ENCODE peak calls at places on chromosome 7, in four cellular contexts. D is HepG2, A is GM12878, R is H1. G is an unnamed sample.

GRCh38 chr7:131154380-131154779 is 173.3 kb upstream of the MKLN1 start:
- DNase-seq in D (no peak), A (no peak), R (no peak), G (no peak)

GRCh38 chr7:17325364-17325763 is 26.9 kb downstream of the AHR start:
- DNase-seq in D (no peak), A (no peak), R (no peak), G (no peak)

GRCh38 chr7:132475669-132476116 is 100.6 kb downstream of the PLXNA4 start:
- DNase-seq in D (no peak), A (no peak), R (no peak), G (peak)

GRCh38 chr7:36742911-36743775 is 18.8 kb upstream of the AOAH start:
- DNase-seq in D (no peak), A (peak), R (no peak), G (no peak)

GRCh38 chr7:128454808-128455555 is 696 bp upstream of the HILPDA start:
- DNase-seq in D (no peak), A (no peak), R (no peak), G (no peak)

GRCh38 chr7:158818325-158819213 is 10.7 kb downstream of the ESYT2 start:
- DNase-seq in D (peak), A (peak), R (peak), G (peak)

GRCh38 chr7:139720705-139721231 is 57.0 kb downstream of the HIPK2 start:
- DNase-seq in D (no peak), A (no peak), R (no peak), G (no peak)

GRCh38 chr7:26008428-26008827 is 143.6 kb upstream of the NFE2L3 start:
- DNase-seq in D (no peak), A (no peak), R (no peak), G (no peak)

GRCh38 chr7:137840183-137840779 is 6.5 kb downstream of the DGKI start:
- DNase-seq in D (no peak), A (no peak), R (no peak), G (no peak)

GRCh38 chr7:22842383-22842903 is 19.8 kb upstream of the TOMM7 start:
- DNase-seq in D (no peak), A (no peak), R (no peak), G (no peak)

GRCh38 chr7:1418505-1419309 is 40.6 kb downstream of the MICALL2 start:
- DNase-seq in D (peak), A (no peak), R (peak), G (peak)

GRCh38 chr7:27098493-27099223 is 2.9 kb upstream of the HOXA1 start:
- DNase-seq in D (no peak), A (no peak), R (no peak), G (no peak)

GRCh38 chr7:12130664-12131063 is 80.4 kb upstream of the TMEM106B start:
- DNase-seq in D (no peak), A (no peak), R (no peak), G (no peak)

GRCh38 chr7:1349351-1349761 is 109.9 kb downstream of the MICALL2 start:
- DNase-seq in D (no peak), A (no peak), R (no peak), G (no peak)

GRCh38 chr7:155340071-155340531 is 42.4 kb downstream of the INSIG1 start:
- DNase-seq in D (no peak), A (no peak), R (no peak), G (no peak)

GRCh38 chr7:141221007-141221612 is 147.2 kb downstream of the TMEM178B start:
- DNase-seq in D (no peak), A (no peak), R (no peak), G (no peak)

GRCh38 chr7:112882022-112882421 is 91.8 kb upstream of the TMEM168 start:
- DNase-seq in D (no peak), A (no peak), R (no peak), G (no peak)

GRCh38 chr7:156156734-156157408 is 344.6 kb upstream of the SHH start:
- DNase-seq in D (peak), A (no peak), R (peak), G (peak)

DNA sequence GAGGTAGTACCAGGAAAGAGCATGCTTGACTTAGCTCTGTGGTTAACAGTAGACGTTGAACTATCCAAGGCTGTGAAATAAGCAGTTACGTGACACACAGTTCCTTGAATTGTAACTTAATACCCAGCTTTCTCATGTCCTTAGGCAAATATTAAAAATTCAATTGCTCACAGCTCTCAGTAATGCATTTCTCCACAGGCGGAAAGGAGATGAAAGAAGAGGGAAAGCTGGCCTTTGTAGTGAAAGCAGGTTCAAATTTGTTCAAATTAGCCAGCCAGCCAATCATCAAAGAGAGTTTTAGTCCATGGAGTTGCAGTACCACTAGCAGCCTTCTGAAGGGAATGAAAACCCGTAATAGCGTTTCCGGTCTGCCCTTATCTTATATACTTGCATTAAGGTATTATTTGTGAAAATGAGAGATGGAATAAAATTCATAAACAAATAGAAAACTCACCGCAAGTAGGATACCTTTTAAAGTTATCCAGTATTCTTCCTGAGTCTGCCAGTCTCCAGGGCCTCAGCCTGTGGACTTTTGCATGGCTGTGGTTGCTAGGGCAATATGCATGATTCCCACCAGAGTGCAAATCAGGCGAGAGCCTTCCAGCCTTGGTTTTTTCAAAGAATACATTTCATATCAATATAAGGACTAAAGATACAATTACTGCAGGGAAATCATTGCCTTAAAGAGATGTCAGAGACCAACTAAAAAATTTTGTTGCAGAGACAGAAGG is 795.5 kb downstream of the TNS3 start:
- DNase-seq in D (no peak), A (no peak), R (no peak), G (no peak)
- TF ChIP-seq YY1 in D (no peak), A (no peak), R (no peak), G (no peak)

GRCh38 chr7:149261321-149261828 is 621 bp upstream of the ZNF783 start:
- DNase-seq in D (no peak), A (no peak), R (no peak), G (no peak)
- TF ChIP-seq SUZ12 in D (no peak), A (no peak), R (no peak), G (no peak)

GRCh38 chr7:30312186-30312585 is 27.8 kb downstream of the ZNRF2 start:
- DNase-seq in D (no peak), A (no peak), R (no peak), G (no peak)
- TF ChIP-seq YY1 in D (no peak), A (no peak), R (no peak), G (no peak)

DNA sequence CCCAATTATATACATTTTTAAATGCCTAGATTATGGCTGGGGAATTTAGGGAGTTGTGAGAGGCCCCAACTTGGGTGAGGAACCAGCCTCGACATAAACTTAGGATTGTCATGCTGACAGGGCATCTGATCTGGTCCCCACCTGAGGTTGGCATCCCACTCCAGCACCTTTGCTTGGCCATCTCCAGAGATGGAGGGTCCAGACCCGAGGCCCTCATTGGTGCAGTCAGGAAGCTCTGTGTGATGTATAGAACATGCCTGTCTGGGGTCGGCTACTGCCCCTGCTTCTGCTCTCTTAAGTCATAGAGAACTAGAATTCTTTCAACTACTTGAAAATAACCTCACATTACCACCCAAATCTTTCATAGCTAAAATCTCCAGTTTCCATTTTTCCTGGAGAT is 153.8 kb downstream of the NRF1 start:
- DNase-seq in D (no peak), A (no peak), R (no peak), G (no peak)
- TF ChIP-seq SUZ12 in D (no peak), A (no peak), R (no peak), G (no peak)

DNA sequence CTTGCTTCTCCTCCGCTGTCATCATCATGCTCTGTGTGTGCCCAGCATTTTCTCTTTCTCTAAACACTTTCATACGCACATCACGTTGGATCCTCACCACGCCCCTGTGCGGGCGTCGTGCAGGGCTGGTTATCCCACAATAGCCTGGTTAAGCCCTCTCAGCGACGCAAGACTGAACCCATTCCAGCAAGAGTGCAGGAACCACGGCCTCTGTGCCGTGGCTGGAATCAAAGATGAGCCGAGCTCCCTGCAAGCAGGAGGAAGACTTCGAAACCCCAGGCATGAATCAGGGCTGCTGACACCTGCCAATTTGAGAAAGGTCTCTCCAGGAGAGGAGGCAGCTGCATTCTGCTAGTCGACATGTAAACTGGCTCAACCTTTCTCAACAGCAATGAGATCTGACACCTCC is 74.8 kb upstream of the FOXK1 start:
- DNase-seq in D (no peak), A (no peak), R (no peak), G (no peak)
- TF ChIP-seq YY1 in D (no peak), A (no peak), R (no peak), G (no peak)

GRCh38 chr7:50824882-50825281 is 42.2 kb upstream of the GRB10 start:
- DNase-seq in D (peak), A (no peak), R (no peak), G (no peak)

GRCh38 chr7:50822716-50823115 is 40.0 kb upstream of the GRB10 start:
- DNase-seq in D (no peak), A (no peak), R (no peak), G (no peak)

GRCh38 chr7:50822110-50822509 is 39.4 kb upstream of the GRB10 start:
- DNase-seq in D (no peak), A (no peak), R (no peak), G (no peak)

GRCh38 chr7:50818324-50818723 is 35.6 kb upstream of the GRB10 start:
- DNase-seq in D (no peak), A (no peak), R (no peak), G (no peak)

GRCh38 chr7:50821457-50821977 is 38.8 kb upstream of the GRB10 start:
- DNase-seq in D (peak), A (no peak), R (no peak), G (no peak)
- TF ChIP-seq SUZ12 in D (no peak), A (no peak), R (no peak), G (no peak)

DNA sequence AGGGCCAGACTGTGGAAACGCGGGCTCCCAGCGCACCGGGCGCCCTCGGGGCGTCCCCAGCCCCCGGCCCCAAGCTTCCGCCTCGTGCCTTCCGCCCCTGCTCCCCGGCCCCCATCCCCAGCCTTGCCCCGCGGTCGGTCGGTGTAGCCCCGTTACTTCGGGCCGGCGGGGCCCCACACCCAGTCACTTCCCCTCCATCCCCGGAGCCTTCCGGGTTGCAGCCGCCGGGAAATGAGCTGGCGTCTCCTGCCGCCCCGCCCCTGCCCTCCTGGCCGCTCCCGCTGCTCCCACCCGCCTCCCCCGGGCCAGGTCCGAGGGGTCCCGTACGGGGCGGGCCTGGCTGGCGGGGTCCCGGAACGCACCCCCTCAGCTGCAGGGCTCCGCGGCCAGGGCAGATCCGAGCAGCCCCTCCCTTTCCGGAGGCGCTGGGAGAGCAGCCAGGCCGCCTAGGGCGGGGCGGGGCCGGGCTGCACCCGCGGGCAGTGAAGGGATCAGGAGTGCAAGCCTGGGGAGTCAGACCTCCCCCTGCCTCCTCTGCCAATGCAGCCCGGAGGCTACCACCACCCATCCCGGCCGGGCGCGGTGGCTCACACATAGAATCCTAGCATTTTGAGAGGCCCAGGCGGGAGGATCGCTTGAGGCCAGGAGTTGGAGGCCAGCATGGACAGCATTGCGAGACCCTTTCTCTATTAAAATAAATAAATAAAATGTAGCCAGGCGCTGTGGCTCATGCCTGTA is 709 bp downstream of the ARPC1B start:
- DNase-seq in D (peak), A (no peak), R (no peak), G (no peak)
- TF ChIP-seq YY1 in D (peak), A (no peak), R (no peak), G (no peak)

DNA sequence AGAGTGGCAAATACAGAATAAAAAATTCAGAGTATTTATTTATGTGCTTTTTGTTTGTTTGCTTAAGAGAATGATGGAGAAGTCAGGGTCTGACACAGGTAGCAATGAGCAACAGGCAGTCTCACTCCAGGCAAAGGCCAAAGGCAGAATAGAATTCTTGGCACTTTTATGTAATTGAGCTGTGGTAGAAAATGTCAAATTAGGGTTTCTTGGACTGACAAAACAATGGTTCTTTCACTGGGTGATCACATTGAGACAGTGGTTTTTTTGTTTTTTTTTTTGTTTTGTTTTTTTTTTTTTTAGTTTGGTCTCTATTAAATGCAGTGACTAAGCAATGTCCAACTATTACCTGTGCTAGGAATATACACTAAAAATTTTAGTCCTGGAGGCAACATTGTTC is 27.4 kb downstream of the POM121L12 start:
- DNase-seq in D (no peak), A (no peak), R (no peak), G (no peak)
- TF ChIP-seq SUZ12 in D (no peak), A (no peak), R (no peak), G (no peak)

GRCh38 chr7:107953265-107953923 is 49.6 kb downstream of the LAMB1 start:
- DNase-seq in D (no peak), A (no peak), R (no peak), G (no peak)
- TF ChIP-seq YY1 in D (no peak), A (no peak), R (no peak), G (no peak)

GRCh38 chr7:41143074-41143473 is 559.8 kb downstream of the INHBA start:
- DNase-seq in D (no peak), A (no peak), R (no peak), G (no peak)
- TF ChIP-seq SUZ12 in D (no peak), A (no peak), R (no peak), G (no peak)